ENCODE peak calls at places on chromosomes 6 and 20, in nine cellular contexts. M, D, K, P, H, L, G, N and X are unnamed samples. For H3K27me3 and H3K36me3, the result is how much of the 10 kb centered on the place peaks cover.

GRCh38 chr6:422423-423061 is 31.0 kb downstream of the IRF4 start:
- DNase-seq in M (no peak), D (peak), K (peak), P (peak), H (peak), L (peak), G (no peak), N (no peak), X (no peak)

GRCh38 chr6:33927112-33927511 is 123.3 kb upstream of the MLN start:
- DNase-seq in M (no peak), D (no peak), K (no peak), P (no peak), H (no peak), L (no peak), G (no peak), N (no peak), X (no peak)

GRCh38 chr20:51953731-51954340 is 151.5 kb upstream of the SALL4 start:
- DNase-seq in M (no peak), D (peak), K (no peak), P (no peak), H (no peak), L (no peak), G (no peak), N (no peak), X (no peak)

GRCh38 chr20:63177785-63178444 is 38.0 kb downstream of the YTHDF1 start:
- DNase-seq in M (no peak), D (no peak), K (no peak), P (no peak), H (no peak), L (no peak), G (no peak), N (no peak), X (no peak)

GRCh38 chr20:20457392-20458126 is 89.7 kb downstream of the INSM1 start:
- DNase-seq in M (no peak), D (no peak), K (no peak), P (peak), H (no peak), L (no peak), G (no peak), N (no peak), X (no peak)

GRCh38 chr6:27873101-27874030 is 38.8 kb downstream of the OR2B2 start:
- DNase-seq in M (peak), D (no peak), K (peak), P (peak), H (no peak), L (peak), G (no peak), N (peak), X (peak)

GRCh38 chr20:13336308-13337089 is 115.4 kb downstream of the ISM1 start:
- DNase-seq in M (no peak), D (peak), K (peak), P (peak), H (peak), L (peak), G (no peak), N (no peak), X (no peak)

GRCh38 chr6:83057705-83058321 is 7.8 kb downstream of the UBE3D start:
- DNase-seq in M (peak), D (no peak), K (peak), P (peak), H (peak), L (peak), G (no peak), N (peak), X (no peak)

GRCh38 chr20:1941226-1941625 is 46.0 kb downstream of the SIRPA start:
- DNase-seq in M (peak), D (no peak), K (no peak), P (peak), H (no peak), L (no peak), G (no peak), N (no peak), X (peak)

GRCh38 chr20:5722927-5723326 is 27.3 kb upstream of the SHLD1 start:
- DNase-seq in M (no peak), D (no peak), K (no peak), P (no peak), H (no peak), L (no peak), G (no peak), N (no peak), X (no peak)

GRCh38 chr6:158060447-158061360 is 79.0 kb downstream of the SYNJ2 start:
- DNase-seq in M (peak), D (peak), K (peak), P (peak), H (no peak), L (peak), G (peak), N (no peak), X (peak)

GRCh38 chr20:32743237-32744112 is at the start of gene COMMD7:
- DNase-seq in M (peak), D (peak), K (peak), P (peak), H (peak), L (peak), G (peak), N (peak), X (peak)

GRCh38 chr6:52697903-52698302 is 27.0 kb downstream of the TMEM14A start:
- DNase-seq in M (no peak), D (no peak), K (no peak), P (no peak), H (no peak), L (no peak), G (no peak), N (no peak), X (no peak)

GRCh38 chr6:32603888-32604287 is 14.2 kb upstream of the HLA-DRB1 start:
- DNase-seq in M (no peak), D (no peak), K (no peak), P (no peak), H (no peak), L (no peak), G (no peak), N (no peak), X (no peak)

GRCh38 chr6:4740032-4740431 is 36.2 kb upstream of the CDYL start:
- DNase-seq in M (no peak), D (no peak), K (no peak), P (no peak), H (no peak), L (no peak), G (no peak), N (no peak), X (no peak)
- TF ChIP-seq CTCF in M (no peak), D (no peak), K (no peak), P (no peak), H (no peak), L (no peak), G (no peak), N (no peak), X (no peak)

GRCh38 chr6:44341095-44341890 is 1.2 kb upstream of the SPATS1 start:
- DNase-seq in M (no peak), D (no peak), K (no peak), P (no peak), H (no peak), L (no peak), G (no peak), N (no peak), X (no peak)
- H3K27me3 ChIP-seq in M (under half), D (under half), K (under half), P (half or more), H (under half), L (under half), G (under half), N (under half), X (under half)

GRCh38 chr6:36857325-36857724 is 17.3 kb downstream of the PPIL1 start:
- DNase-seq in M (no peak), D (no peak), K (no peak), P (no peak), H (no peak), L (no peak), G (peak), N (no peak), X (no peak)

GRCh38 chr6:36856277-36856676 is 17.0 kb upstream of the CPNE5 start:
- DNase-seq in M (no peak), D (no peak), K (no peak), P (no peak), H (no peak), L (no peak), G (no peak), N (no peak), X (peak)

GRCh38 chr6:36853325-36853724 is 14.1 kb upstream of the CPNE5 start:
- DNase-seq in M (peak), D (no peak), K (peak), P (peak), H (no peak), L (peak), G (peak), N (no peak), X (no peak)

GRCh38 chr6:36858407-36858981 is 16.1 kb downstream of the PPIL1 start:
- DNase-seq in M (peak), D (no peak), K (no peak), P (peak), H (peak), L (no peak), G (no peak), N (no peak), X (peak)

DNA sequence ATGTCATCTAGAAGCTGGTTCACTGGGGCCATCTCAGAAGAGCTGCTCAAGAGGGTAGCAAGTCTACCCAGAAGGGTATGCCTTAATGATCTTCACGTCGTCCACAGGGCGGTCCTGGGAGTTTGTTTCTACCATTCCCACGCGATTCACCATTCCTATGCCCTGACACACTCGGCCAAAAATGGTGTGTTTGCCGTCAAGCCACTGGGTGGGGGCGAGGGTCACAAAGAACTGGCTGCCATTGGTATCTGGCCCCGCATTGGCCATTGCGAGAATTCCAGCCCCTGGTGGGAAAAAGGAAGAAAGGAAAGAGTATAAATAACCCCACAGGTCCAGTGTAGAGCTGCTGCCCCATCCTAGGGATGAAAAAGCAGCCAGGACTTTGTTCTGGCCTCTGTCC is 16.5 kb upstream of the CPNE5 start:
- DNase-seq in M (no peak), D (no peak), K (no peak), P (no peak), H (no peak), L (no peak), G (peak), N (no peak), X (no peak)
- H3K36me3 ChIP-seq in M (under half), D (under half), K (under half), P (under half), H (half or more), L (under half), G (under half), N (under half), X (under half)

DNA sequence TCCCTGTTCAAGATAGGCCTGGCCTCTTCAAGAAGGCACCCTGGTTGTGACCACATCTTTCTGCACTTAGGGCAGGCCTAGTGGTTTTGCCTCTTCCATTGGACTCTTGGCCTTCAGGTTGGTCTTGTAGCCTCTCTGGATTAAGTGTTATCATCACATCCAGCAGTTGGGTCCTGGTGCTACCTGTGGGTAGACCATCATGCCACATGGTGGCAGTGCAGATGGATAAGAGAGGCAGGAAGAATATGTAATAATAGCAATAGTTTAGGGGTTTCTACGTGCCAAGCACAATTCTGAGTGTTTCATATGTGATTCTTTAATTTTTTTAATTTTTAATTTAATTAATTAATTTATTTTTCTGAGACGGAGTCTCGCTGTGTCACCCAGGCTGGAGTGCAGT is 28.5 kb upstream of the SNRPB2 start:
- DNase-seq in M (no peak), D (peak), K (no peak), P (no peak), H (peak), L (no peak), G (no peak), N (peak), X (no peak)
- TF ChIP-seq CTCF in M (peak), D (peak), K (peak), P (peak), H (peak), L (peak), G (no peak), N (peak), X (peak)

DNA sequence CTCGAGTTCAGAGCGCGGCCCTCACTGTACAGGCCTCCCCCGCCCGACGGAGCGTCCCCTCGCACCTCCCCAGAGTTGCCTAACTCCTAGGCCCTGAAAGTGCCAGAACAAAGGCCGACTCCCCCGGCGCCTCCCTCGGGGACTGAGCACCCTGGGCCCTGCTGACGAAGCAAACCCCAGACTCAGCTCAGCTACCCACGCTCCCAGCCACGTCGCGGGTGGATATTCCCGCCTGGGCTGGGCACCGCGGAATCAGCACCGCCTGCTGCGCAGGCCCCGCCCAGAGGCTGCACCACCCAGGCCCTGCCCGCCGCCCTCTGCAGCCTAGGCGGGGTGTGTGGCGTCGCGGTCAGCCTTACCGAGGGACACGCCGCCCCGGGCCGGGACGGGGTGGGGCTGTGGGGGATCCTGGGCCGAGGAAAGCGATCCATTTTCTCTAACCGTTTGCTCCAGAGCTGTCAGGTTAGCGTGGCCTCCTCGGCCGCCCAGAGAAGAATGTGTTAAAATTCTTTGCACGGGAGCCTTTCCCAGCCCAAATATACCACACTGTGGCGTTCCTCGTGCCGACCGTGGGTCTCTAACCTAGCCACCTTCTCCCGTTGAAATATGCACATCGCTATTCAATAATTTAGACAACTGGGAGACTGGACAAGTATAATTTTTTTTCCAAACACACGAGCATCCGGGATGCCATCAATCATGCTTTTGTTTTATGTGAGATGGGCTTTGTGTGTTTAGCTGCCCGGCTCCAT is 31.4 kb downstream of the TFAP2A start:
- DNase-seq in M (peak), D (peak), K (no peak), P (no peak), H (no peak), L (peak), G (no peak), N (no peak), X (no peak)
- H3K27me3 ChIP-seq in M (under half), D (under half), K (half or more), P (half or more), H (under half), L (under half), G (half or more), N (half or more), X (under half)

GRCh38 chr20:44948513-44948912 is 11.7 kb downstream of the TOMM34 start:
- DNase-seq in M (no peak), D (no peak), K (no peak), P (no peak), H (no peak), L (no peak), G (no peak), N (no peak), X (no peak)

GRCh38 chr20:44950368-44950767 is 9.8 kb downstream of the TOMM34 start:
- DNase-seq in M (no peak), D (no peak), K (no peak), P (no peak), H (no peak), L (no peak), G (no peak), N (no peak), X (no peak)

GRCh38 chr20:44946266-44946852 is 13.8 kb downstream of the TOMM34 start:
- DNase-seq in M (no peak), D (no peak), K (no peak), P (peak), H (no peak), L (no peak), G (no peak), N (no peak), X (no peak)

GRCh38 chr20:44945261-44945660 is 14.9 kb downstream of the TOMM34 start:
- DNase-seq in M (no peak), D (no peak), K (no peak), P (no peak), H (no peak), L (no peak), G (no peak), N (no peak), X (no peak)

GRCh38 chr20:44948107-44948506 is 12.1 kb downstream of the TOMM34 start:
- DNase-seq in M (no peak), D (no peak), K (no peak), P (no peak), H (no peak), L (no peak), G (no peak), N (no peak), X (no peak)
- H3K36me3 ChIP-seq in M (under half), D (under half), K (under half), P (under half), H (half or more), L (half or more), G (half or more), N (half or more), X (under half)